ENCODE peak calls at places on chromosomes 5 and 9, in five cellular contexts. One of them, this sample, is unnamed.

GRCh38 chr9:96025995-96026572 is 150.6 kb downstream of the ERCC6L2 start:
- DNase-seq in H54: no peak
- DNase-seq in lower leg skin: no peak
- DNase-seq in A549: no peak
- DNase-seq in erythroblast: peak; percentile 47
- DNase-seq in this sample: peak; percentile 39

GRCh38 chr5:42570946-42571625 is 147.8 kb downstream of the GHR start:
- DNase-seq in lower leg skin: no peak
- DNase-seq in A549: no peak
- DNase-seq in H54: no peak
- DNase-seq in erythroblast: no peak
- DNase-seq in this sample: no peak

GRCh38 chr9:92713528-92713927 is 43.6 kb upstream of the IPPK start:
- DNase-seq in lower leg skin: no peak
- DNase-seq in A549: no peak
- DNase-seq in erythroblast: no peak
- DNase-seq in H54: no peak
- DNase-seq in this sample: no peak

GRCh38 chr9:130663258-130664171 is 879 bp upstream of the PRDM12 start:
- DNase-seq in erythroblast: no peak
- DNase-seq in A549: peak; percentile 58
- DNase-seq in lower leg skin: no peak
- DNase-seq in H54: no peak
- DNase-seq in this sample: peak; percentile 23

GRCh38 chr9:91812191-91812590 is 137.8 kb downstream of the ROR2 start:
- DNase-seq in H54: no peak
- DNase-seq in lower leg skin: peak; percentile 70
- DNase-seq in erythroblast: no peak
- DNase-seq in A549: no peak
- DNase-seq in this sample: no peak

GRCh38 chr5:159801303-159801702 is 115.0 kb upstream of the ADRA1B start:
- DNase-seq in H54: no peak
- DNase-seq in A549: no peak
- DNase-seq in lower leg skin: no peak
- DNase-seq in erythroblast: no peak
- DNase-seq in this sample: no peak

GRCh38 chr5:62334082-62334481 is 28.1 kb downstream of the KIF2A start:
- DNase-seq in H54: no peak
- DNase-seq in erythroblast: no peak
- DNase-seq in lower leg skin: no peak
- DNase-seq in A549: no peak
- DNase-seq in this sample: no peak

GRCh38 chr9:36288057-36288456 is 29.8 kb upstream of the GNE start:
- DNase-seq in lower leg skin: no peak
- DNase-seq in erythroblast: no peak
- DNase-seq in A549: no peak
- DNase-seq in H54: no peak
- DNase-seq in this sample: no peak

GRCh38 chr5:76714771-76715483 is 999 bp upstream of the F2R start:
- DNase-seq in A549: peak; percentile 30
- DNase-seq in lower leg skin: no peak
- DNase-seq in H54: no peak
- DNase-seq in erythroblast: peak; percentile 33
- DNase-seq in this sample: peak; percentile 41

GRCh38 chr5:77400645-77401044 is 91.5 kb downstream of the WDR41 start:
- DNase-seq in A549: no peak
- DNase-seq in erythroblast: no peak
- DNase-seq in lower leg skin: no peak
- DNase-seq in H54: no peak
- DNase-seq in this sample: no peak

GRCh38 chr5:1348986-1349245 is 4.0 kb upstream of the CLPTM1L start:
- DNase-seq in erythroblast: no peak
- DNase-seq in A549: no peak
- DNase-seq in lower leg skin: no peak
- DNase-seq in H54: no peak
- DNase-seq in this sample: no peak

GRCh38 chr9:74777136-74777879 is 110.4 kb downstream of the TRPM6 start:
- DNase-seq in lower leg skin: no peak
- DNase-seq in A549: peak; percentile 46
- DNase-seq in H54: peak; percentile 30
- DNase-seq in erythroblast: peak; percentile 63
- DNase-seq in this sample: peak; percentile 16

GRCh38 chr9:124442360-124442759 is 7.9 kb upstream of the ADGRD2 start:
- DNase-seq in lower leg skin: no peak
- DNase-seq in A549: no peak
- DNase-seq in H54: no peak
- DNase-seq in erythroblast: no peak
- DNase-seq in this sample: no peak

GRCh38 chr5:157387683-157388093 is 72.3 kb upstream of the NIPAL4 start:
- DNase-seq in H54: peak; percentile 33
- DNase-seq in lower leg skin: no peak
- DNase-seq in A549: peak; percentile 40
- DNase-seq in erythroblast: no peak
- DNase-seq in this sample: no peak

GRCh38 chr9:111375817-111376564 is 46.0 kb upstream of the OR2K2 start:
- DNase-seq in lower leg skin: no peak
- DNase-seq in H54: no peak
- DNase-seq in erythroblast: no peak
- DNase-seq in A549: no peak
- DNase-seq in this sample: no peak

GRCh38 chr5:124752854-124753720 is 6.6 kb upstream of the ZNF608 start:
- DNase-seq in erythroblast: no peak
- DNase-seq in H54: no peak
- DNase-seq in lower leg skin: no peak
- DNase-seq in A549: no peak
- DNase-seq in this sample: no peak

GRCh38 chr5:178545941-178546674 is 44.1 kb downstream of the COL23A1 start:
- DNase-seq in H54: no peak
- DNase-seq in A549: no peak
- DNase-seq in lower leg skin: no peak
- DNase-seq in erythroblast: no peak
- DNase-seq in this sample: no peak

GRCh38 chr9:137156567-137157375 is 13.1 kb downstream of the LRRC26 start:
- DNase-seq in A549: no peak
- DNase-seq in erythroblast: peak; percentile 84
- DNase-seq in H54: no peak
- DNase-seq in lower leg skin: no peak
- DNase-seq in this sample: no peak

GRCh38 chr9:93302586-93303257 is 118.8 kb downstream of the WNK2 start:
- DNase-seq in erythroblast: peak; percentile 55
- DNase-seq in H54: peak; percentile 73
- DNase-seq in lower leg skin: peak; percentile 81
- DNase-seq in A549: peak; percentile 74
- DNase-seq in this sample: peak; percentile 72

GRCh38 chr5:56637321-56637920 is 177.9 kb upstream of the MAP3K1 start:
- DNase-seq in A549: no peak
- DNase-seq in erythroblast: no peak
- DNase-seq in H54: no peak
- DNase-seq in lower leg skin: no peak
- DNase-seq in this sample: no peak

DNA sequence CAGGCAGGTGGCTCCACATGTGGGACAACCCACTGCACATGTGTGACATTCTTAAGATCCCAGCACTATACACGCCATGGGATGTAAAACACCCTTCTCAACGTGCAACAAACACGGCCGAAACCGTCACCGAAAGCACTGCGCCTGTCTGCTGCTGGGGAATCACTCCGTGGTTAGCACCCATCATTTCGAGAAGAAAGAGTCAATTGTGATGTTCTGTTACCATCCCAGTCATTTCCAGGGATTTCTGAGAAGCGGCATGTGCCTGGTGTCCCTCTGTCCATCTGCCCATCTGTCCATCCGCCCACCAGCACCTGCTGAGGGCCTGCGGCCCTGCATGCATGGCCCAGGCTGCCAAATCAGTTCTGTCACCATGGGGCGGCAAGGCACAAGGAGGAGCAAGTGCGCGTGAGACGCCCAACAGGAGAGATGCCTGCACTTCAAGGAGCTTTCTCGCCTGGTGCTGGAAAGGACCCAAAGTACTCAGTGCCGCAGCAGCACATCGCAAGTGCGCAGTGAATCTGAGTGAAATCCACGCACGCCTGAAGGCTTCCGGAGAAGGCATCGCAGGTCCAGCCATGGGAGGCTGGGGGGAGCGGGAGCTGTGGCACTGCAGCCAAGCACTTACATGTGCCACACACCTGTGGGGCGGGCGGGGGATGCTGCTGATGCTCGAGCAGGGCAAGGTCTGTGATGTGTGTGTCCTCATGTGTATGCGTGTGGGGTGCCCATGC is 38.0 kb downstream of the VAV2 start:
- DNase-seq in erythroblast: no peak
- DNase-seq in A549: no peak
- DNase-seq in lower leg skin: no peak
- DNase-seq in H54: no peak
- DNase-seq in this sample: no peak
- TF ChIP-seq POLR2A in erythroblast: no peak
- TF ChIP-seq POLR2A in A549: no peak
- TF ChIP-seq POLR2A in lower leg skin: no peak
- TF ChIP-seq POLR2A in H54: no peak
- TF ChIP-seq POLR2A in this sample: no peak

GRCh38 chr9:128947423-128948310 is at the start of the genes DOLK and NUP188:
- DNase-seq in H54: peak; percentile 97
- DNase-seq in A549: peak; percentile 97
- DNase-seq in erythroblast: peak; percentile 95
- DNase-seq in lower leg skin: peak; percentile 100
- DNase-seq in this sample: peak; percentile 99
- TF ChIP-seq POLR2A in H54: peak; percentile 98
- TF ChIP-seq POLR2A in A549: peak; percentile 96
- TF ChIP-seq POLR2A in erythroblast: peak; percentile 88
- TF ChIP-seq POLR2A in lower leg skin: no peak
- TF ChIP-seq POLR2A in this sample: peak; percentile 99

DNA sequence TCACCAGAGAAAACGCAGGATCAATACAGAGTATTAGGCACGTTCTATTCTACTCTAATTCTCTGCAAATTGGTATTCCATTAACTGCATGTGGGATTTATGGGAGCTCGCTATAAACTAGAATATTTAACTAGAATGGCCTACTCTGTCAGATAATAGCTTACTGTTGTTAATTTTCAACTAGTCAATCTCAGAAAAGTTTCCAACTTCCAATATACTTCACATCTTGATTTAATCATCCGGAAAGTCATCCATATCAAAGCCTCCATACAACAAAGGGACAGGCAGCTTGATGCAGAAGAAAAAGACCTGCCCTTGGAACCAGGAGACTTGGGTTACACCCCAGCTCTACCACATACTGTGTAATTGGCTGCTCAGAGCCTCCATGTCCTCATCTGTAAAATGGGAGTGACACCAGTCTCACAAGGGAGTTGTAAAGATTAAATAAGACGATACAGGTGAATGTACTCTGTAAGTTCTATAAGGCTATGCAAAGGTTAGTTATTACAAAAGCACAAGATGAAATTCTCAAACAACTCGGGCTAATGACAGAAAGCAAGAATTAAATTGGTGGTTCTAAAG is 1.9 kb downstream of the PTPN3 start:
- DNase-seq in A549: no peak
- DNase-seq in erythroblast: no peak
- DNase-seq in H54: no peak
- DNase-seq in lower leg skin: no peak
- DNase-seq in this sample: no peak
- TF ChIP-seq POLR2A in A549: no peak
- TF ChIP-seq POLR2A in erythroblast: no peak
- TF ChIP-seq POLR2A in H54: no peak
- TF ChIP-seq POLR2A in lower leg skin: no peak
- TF ChIP-seq POLR2A in this sample: no peak

DNA sequence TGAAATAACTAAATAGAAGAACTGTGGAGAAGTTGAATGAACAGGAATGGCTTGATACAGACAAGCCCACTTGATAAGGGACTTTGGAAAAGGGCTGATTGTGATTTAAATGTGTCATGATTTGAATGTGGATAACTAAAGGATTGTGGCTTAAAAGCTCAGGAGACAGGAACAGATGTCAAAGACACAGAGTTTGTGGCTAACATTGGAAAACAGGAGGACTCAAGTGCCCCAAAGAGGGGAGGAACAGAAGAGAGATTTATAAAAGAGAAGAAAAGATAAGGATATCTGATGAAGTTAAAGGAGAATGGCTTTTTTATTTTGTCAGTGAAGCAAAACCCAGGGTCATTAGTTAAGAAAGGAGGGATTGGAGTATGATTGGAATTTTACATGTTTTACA is 124.2 kb upstream of the TRPM3 start:
- DNase-seq in A549: no peak
- DNase-seq in erythroblast: no peak
- DNase-seq in H54: no peak
- DNase-seq in lower leg skin: no peak
- DNase-seq in this sample: no peak
- TF ChIP-seq POLR2A in A549: no peak
- TF ChIP-seq POLR2A in erythroblast: no peak
- TF ChIP-seq POLR2A in H54: no peak
- TF ChIP-seq POLR2A in lower leg skin: no peak
- TF ChIP-seq POLR2A in this sample: no peak

GRCh38 chr9:129130791-129131190 is 19.6 kb downstream of the PTPA start:
- DNase-seq in erythroblast: no peak
- DNase-seq in H54: no peak
- DNase-seq in lower leg skin: no peak
- DNase-seq in A549: no peak
- DNase-seq in this sample: no peak

GRCh38 chr9:129133067-129133466 is 21.9 kb downstream of the PTPA start:
- DNase-seq in lower leg skin: no peak
- DNase-seq in A549: no peak
- DNase-seq in H54: no peak
- DNase-seq in erythroblast: no peak
- DNase-seq in this sample: no peak

GRCh38 chr9:129135476-129135875 is 24.3 kb downstream of the PTPA start:
- DNase-seq in A549: no peak
- DNase-seq in H54: no peak
- DNase-seq in erythroblast: no peak
- DNase-seq in lower leg skin: no peak
- DNase-seq in this sample: no peak

GRCh38 chr9:129128689-129129088 is 17.5 kb downstream of the PTPA start:
- DNase-seq in H54: no peak
- DNase-seq in lower leg skin: no peak
- DNase-seq in A549: no peak
- DNase-seq in erythroblast: no peak
- DNase-seq in this sample: no peak

DNA sequence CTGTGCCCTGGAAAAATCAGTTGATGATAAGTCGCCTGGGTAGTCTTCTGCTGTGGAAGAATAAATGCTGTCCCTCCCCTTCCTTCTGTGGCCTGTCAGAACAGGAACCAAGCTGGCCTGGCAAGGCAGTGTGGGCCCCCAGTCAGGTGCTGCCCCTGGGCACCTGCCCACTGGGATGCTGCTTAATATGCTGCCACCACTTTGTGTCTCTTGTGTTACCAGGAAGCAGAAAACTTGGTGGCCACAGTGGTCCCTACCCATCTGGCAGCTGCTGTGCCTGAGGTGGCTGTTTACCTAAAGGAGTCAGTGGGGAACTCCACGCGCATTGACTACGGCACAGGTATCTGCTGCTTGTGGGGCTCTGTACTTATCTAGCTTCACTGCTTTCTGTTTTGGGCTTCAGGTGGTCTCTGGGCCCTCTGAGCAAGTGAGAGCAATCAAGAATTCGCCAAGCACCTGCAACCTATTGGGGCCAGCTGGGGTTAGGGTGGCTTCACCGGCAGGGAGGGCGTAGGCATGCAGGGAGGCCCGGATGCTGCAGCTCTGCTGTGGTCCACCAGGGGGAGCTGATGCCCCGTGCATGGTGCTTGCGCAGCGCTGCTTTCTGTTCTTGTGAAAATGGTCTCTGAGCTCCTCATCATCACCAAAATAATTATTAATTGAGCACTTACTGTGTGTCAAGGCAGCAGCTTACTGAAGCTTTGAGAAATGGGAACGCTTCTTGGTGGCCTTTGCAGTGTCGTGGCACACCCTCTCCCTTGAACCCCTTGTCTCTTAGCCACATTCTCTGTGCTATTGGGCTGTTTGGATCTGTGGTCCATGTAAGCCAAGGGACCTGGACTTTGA is 20.3 kb downstream of the PTPA start:
- DNase-seq in erythroblast: peak; percentile 77
- DNase-seq in H54: peak; percentile 87
- DNase-seq in A549: peak; percentile 93
- DNase-seq in lower leg skin: peak; percentile 96
- DNase-seq in this sample: peak; percentile 92
- TF ChIP-seq POLR2A in erythroblast: no peak
- TF ChIP-seq POLR2A in H54: no peak
- TF ChIP-seq POLR2A in A549: no peak
- TF ChIP-seq POLR2A in lower leg skin: no peak
- TF ChIP-seq POLR2A in this sample: no peak